ENCODE peak calls at places on chromosome 10, in four cellular contexts. E is Panc1, N is HCT116, M is HepG2. S is an unnamed sample.

GRCh38 chr10:131994435-131994834 is 12.7 kb upstream of the BNIP3 start:
- DNase-seq in E (no peak), N (no peak), M (no peak), S (no peak)

GRCh38 chr10:10811562-10811961 is 206.1 kb upstream of the CELF2 start:
- DNase-seq in E (no peak), N (no peak), M (no peak), S (no peak)

GRCh38 chr10:131021246-131021895 is 290.1 kb downstream of the TCERG1L start:
- DNase-seq in E (no peak), N (no peak), M (no peak), S (no peak)

GRCh38 chr10:131933016-131933694 is 32.3 kb downstream of the PPP2R2D start:
- DNase-seq in E (no peak), N (no peak), M (no peak), S (no peak)

GRCh38 chr10:45532501-45532900 is 140.1 kb downstream of the ZFAND4 start:
- DNase-seq in E (no peak), N (no peak), M (no peak), S (no peak)

GRCh38 chr10:44569193-44570091 is 184.5 kb upstream of the CXCL12 start:
- DNase-seq in E (no peak), N (no peak), M (no peak), S (no peak)

GRCh38 chr10:18610517-18610916 is 40.9 kb downstream of the NSUN6 start:
- DNase-seq in E (peak; percentile 70), N (peak; percentile 72), M (peak; percentile 98), S (no peak)

GRCh38 chr10:58919927-58920654 is 256.4 kb upstream of the PHYHIPL start:
- DNase-seq in E (peak; percentile 72), N (peak; percentile 94), M (peak; percentile 12), S (no peak)

GRCh38 chr10:96292971-96293909 is 11.0 kb upstream of the DNTT start:
- DNase-seq in E (peak; percentile 22), N (peak; percentile 47), M (peak; percentile 70), S (no peak)

GRCh38 chr10:112919721-112920120 is 30.3 kb upstream of the TCF7L2 start:
- DNase-seq in E (peak; percentile 84), N (peak; percentile 63), M (no peak), S (no peak)

GRCh38 chr10:124679401-124679800 is 64.8 kb downstream of the FAM53B start:
- DNase-seq in E (no peak), N (no peak), M (no peak), S (no peak)

GRCh38 chr10:91614254-91614624 is 18.6 kb downstream of the PPP1R3C start:
- DNase-seq in E (no peak), N (no peak), M (no peak), S (no peak)

GRCh38 chr10:99538287-99538917 is 5.7 kb downstream of the NKX2-3 start:
- DNase-seq in E (no peak), N (no peak), M (no peak), S (no peak)

GRCh38 chr10:29685506-29685905 is 50.7 kb upstream of the SVIL start:
- DNase-seq in E (no peak), N (no peak), M (no peak), S (no peak)
- H3K4me1 ChIP-seq in E (peaks cover 26% of the 10 kb centered on the region), N (peaks cover 28% of the 10 kb centered on the region), M (peaks cover 8% of the 10 kb centered on the region), S (peaks cover 1% of the 10 kb centered on the region)

GRCh38 chr10:17200035-17200884 is 1.2 kb downstream of the TRDMT1 start:
- DNase-seq in E (no peak), N (no peak), M (no peak), S (no peak)
- H3K27ac ChIP-seq in E (peak overlapping the region; percentile 99), N (peak overlapping the region; percentile 74), M (no peak overlapping the region), S (no peak overlapping the region)

GRCh38 chr10:109740436-109740835 is 182.9 kb downstream of the XPNPEP1 start:
- DNase-seq in E (no peak), N (no peak), M (no peak), S (no peak)

GRCh38 chr10:109737626-109738025 is 185.7 kb downstream of the XPNPEP1 start:
- DNase-seq in E (no peak), N (no peak), M (no peak), S (no peak)

GRCh38 chr10:109735776-109736175 is 187.5 kb downstream of the XPNPEP1 start:
- DNase-seq in E (no peak), N (no peak), M (no peak), S (no peak)

GRCh38 chr10:109741712-109742111 is 181.6 kb downstream of the XPNPEP1 start:
- DNase-seq in E (no peak), N (no peak), M (no peak), S (no peak)

DNA sequence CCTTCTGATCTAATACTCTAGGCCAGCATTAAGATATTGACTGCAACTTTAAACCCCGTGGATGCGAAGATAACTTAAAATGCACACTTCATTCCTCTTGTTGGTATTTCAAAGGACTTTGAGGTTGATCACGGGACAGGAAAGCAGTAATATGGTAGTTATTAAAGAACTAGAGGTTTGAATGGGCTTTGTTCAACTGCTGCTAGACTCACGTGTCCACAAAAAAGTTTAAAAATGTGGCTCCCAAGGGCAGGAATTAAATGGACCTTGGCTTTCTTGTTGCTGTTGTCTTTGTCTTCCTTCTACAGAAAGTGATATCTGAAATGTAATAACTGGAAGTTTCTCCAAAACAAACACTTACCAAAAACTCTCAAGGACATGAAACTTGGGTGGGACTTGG is 186.3 kb downstream of the XPNPEP1 start:
- DNase-seq in E (no peak), N (no peak), M (no peak), S (no peak)
- H3K4me1 ChIP-seq in E (no peaks in the 10 kb centered on the region), N (no peaks in the 10 kb centered on the region), M (no peaks in the 10 kb centered on the region), S (no peaks in the 10 kb centered on the region)

GRCh38 chr10:77571490-77571889 is 66.1 kb downstream of the KCNMA1 start:
- DNase-seq in E (no peak), N (no peak), M (no peak), S (no peak)
- H3K27ac ChIP-seq in E (peak overlapping the region; percentile 68), N (no peak overlapping the region), M (no peak overlapping the region), S (no peak overlapping the region)